ENCODE peak calls at places on chromosome 20, in five cellular contexts. F, Z, E, Q and O are unnamed samples.

GRCh38 chr20:47576516-47577033 is 74.9 kb downstream of the NCOA3 start:
- DNase-seq in F (peak), Z (peak), E (peak), Q (peak), O (peak)

GRCh38 chr20:40279390-40279789 is 409.6 kb downstream of the MAFB start:
- DNase-seq in F (peak), Z (peak), E (peak), Q (no peak), O (peak)

GRCh38 chr20:42111349-42111748 is 493.2 kb upstream of the CHD6 start:
- DNase-seq in F (no peak), Z (no peak), E (no peak), Q (no peak), O (no peak)

GRCh38 chr20:36929290-36929689 is 22.2 kb downstream of the SAMHD1 start:
- DNase-seq in F (peak), Z (no peak), E (peak), Q (no peak), O (peak)

GRCh38 chr20:32638848-32639247 is 34.9 kb downstream of the C20orf203 start:
- DNase-seq in F (no peak), Z (no peak), E (no peak), Q (no peak), O (peak)

GRCh38 chr20:47318596-47319516 is 37.6 kb downstream of the ZMYND8 start:
- DNase-seq in F (peak), Z (no peak), E (peak), Q (no peak), O (peak)

GRCh38 chr20:49045440-49046086 is 549 bp upstream of the CSE1L start:
- DNase-seq in F (peak), Z (no peak), E (peak), Q (peak), O (no peak)

GRCh38 chr20:22690616-22691179 is 106.3 kb upstream of the FOXA2 start:
- DNase-seq in F (no peak), Z (no peak), E (no peak), Q (no peak), O (no peak)

GRCh38 chr20:61260905-61261304 is 8.8 kb downstream of the CDH4 start:
- DNase-seq in F (no peak), Z (no peak), E (no peak), Q (no peak), O (peak)

GRCh38 chr20:31607640-31608255 is 2.7 kb downstream of the ID1 start:
- DNase-seq in F (peak), Z (no peak), E (peak), Q (no peak), O (no peak)

GRCh38 chr20:41141153-41141815 is 3.9 kb downstream of the PLCG1 start:
- DNase-seq in F (peak), Z (no peak), E (peak), Q (no peak), O (no peak)

GRCh38 chr20:46828471-46828870 is 66.2 kb upstream of the EYA2 start:
- DNase-seq in F (peak), Z (no peak), E (peak), Q (no peak), O (peak)

GRCh38 chr20:10863337-10864060 is 189.7 kb upstream of the JAG1 start:
- DNase-seq in F (peak), Z (peak), E (peak), Q (no peak), O (peak)

GRCh38 chr20:17936791-17937687 is 31.6 kb downstream of the SNX5 start:
- DNase-seq in F (peak), Z (no peak), E (peak), Q (no peak), O (no peak)
- H3K4me3 ChIP-seq in F (no peak), Z (no peak), E (no peak), Q (no peak), O (no peak)

GRCh38 chr20:64100946-64101688 is 6.2 kb downstream of the NPBWR2 start:
- DNase-seq in F (no peak), Z (no peak), E (no peak), Q (no peak), O (no peak)
- H3K4me3 ChIP-seq in F (no peak), Z (no peak), E (no peak), Q (no peak), O (no peak)

DNA sequence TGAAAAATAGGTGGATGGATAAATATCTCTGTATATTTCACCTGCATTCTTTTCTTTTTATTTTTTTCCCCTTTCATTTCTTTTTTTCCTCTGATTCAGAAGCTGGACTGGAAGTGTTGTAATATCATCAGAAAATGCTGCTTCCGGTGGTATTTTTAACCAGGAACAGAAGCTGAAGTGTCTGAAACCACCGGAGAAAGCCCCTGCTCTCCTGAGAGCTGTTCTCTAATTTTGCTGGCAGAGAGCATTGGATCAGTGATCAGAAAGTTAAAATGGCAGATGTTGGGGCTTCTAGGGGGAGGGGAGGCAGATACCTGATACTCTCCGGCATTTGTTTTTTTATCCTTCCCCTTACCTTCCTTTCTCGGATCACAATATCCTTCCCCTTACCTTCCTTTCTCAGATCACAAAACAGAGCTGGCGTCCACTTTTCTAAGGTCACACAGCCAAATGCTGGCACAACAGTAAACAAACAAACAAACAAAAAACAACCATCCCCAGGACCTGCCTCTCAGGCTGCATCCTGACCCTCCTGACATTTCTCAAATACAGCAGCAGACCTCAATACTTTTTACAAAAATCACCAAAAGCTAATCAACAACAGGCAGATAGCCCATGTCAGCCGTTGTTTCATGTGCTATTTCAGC is 143.2 kb upstream of the ZNF217 start:
- DNase-seq in F (peak), Z (no peak), E (peak), Q (peak), O (peak)
- H3K4me3 ChIP-seq in F (no peak), Z (no peak), E (no peak), Q (peak), O (no peak)

GRCh38 chr20:3748073-3748472 is 15.6 kb downstream of the HSPA12B start:
- DNase-seq in F (no peak), Z (no peak), E (no peak), Q (no peak), O (no peak)

GRCh38 chr20:3749087-3749688 is 16.7 kb downstream of the HSPA12B start:
- DNase-seq in F (no peak), Z (no peak), E (no peak), Q (no peak), O (no peak)

GRCh38 chr20:3751664-3752385 is 15.7 kb downstream of the ADISSP start:
- DNase-seq in F (no peak), Z (no peak), E (no peak), Q (peak), O (peak)

GRCh38 chr20:3751284-3751663 is 16.3 kb downstream of the ADISSP start:
- DNase-seq in F (no peak), Z (no peak), E (no peak), Q (no peak), O (no peak)

DNA sequence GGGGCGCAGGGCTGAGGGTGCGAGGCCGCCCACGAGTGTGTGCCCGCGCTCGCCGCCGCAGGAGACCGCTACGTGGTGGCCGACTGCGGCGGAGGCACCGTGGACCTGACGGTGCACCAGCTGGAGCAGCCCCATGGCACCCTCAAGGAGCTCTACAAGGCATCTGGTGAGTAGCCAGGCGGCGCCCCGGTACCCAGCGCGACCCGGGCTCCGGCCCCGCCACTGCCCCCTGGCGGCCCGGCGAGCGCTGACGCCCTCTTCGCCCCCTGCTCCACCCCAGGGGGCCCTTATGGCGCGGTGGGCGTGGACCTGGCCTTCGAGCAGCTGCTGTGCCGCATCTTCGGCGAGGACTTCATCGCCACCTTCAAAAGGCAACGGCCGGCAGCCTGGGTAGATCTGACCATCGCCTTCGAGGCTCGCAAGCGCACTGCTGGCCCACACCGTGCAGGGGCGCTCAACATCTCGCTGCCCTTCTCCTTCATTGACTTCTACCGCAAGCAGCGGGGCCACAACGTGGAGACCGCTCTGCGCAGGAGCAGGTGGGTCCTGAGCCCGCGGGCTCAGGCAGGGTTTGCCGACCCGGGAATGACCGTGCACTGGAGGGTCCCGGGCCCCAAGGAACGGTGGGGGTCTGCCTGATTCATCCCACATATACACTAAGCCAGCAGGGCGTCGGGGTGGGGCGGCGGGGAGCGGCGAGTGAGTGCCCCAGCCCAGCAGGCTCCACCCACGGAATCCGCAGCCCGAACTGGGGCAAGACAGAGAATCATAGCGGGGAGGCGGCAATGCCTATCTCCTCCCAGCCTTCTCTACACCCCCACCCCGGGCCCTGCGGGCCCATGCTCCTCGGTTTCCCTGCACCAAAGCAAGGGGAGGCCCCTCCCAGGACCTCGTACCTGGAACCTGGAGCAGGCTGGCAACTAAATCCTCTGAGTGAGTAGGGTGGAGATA is 17.5 kb downstream of the HSPA12B start:
- DNase-seq in F (no peak), Z (no peak), E (no peak), Q (peak), O (peak)
- H3K4me3 ChIP-seq in F (no peak), Z (no peak), E (no peak), Q (no peak), O (peak)

GRCh38 chr20:62925420-62926228 is 681 bp downstream of the DIDO1 start:
- DNase-seq in F (peak), Z (no peak), E (no peak), Q (peak), O (peak)
- H3K4me3 ChIP-seq in F (peak), Z (peak), E (peak), Q (peak), O (peak)

DNA sequence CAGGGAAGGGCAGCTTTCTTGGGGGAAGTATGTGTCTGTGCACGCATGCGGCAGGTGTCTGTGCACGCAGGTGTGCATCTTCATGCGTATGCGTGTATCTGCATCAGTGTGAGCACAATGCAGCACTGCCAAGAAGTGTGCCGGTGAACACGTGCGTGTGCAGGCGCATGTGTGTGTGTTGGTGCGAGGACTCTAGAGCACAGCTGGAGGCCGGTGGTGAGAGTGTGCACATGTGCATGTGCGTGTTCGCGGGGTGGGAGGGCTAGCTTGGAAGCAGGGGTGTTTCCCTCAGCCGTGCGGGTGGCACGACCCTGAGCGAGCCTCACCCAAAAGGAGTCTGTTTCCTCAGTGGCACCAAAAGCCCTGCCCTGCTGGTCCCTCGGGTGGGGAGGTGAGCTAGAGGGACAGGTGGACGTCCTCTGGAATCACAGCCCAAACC is 7.5 kb downstream of the SLC17A9 start:
- DNase-seq in F (no peak), Z (no peak), E (no peak), Q (no peak), O (no peak)
- H3K4me3 ChIP-seq in F (no peak), Z (no peak), E (no peak), Q (no peak), O (no peak)